ENCODE peak calls at places on chromosomes 12 and 14, in six cellular contexts. U is HCT116, J is stomach, Q is spleen, W is sigmoid colon, A is K562. O is an unnamed sample.

GRCh38 chr14:89673499-89674225 is 256.6 kb upstream of the FOXN3 start:
- DNase-seq in Q (no peak), W (no peak), J (no peak), U (no peak), A (no peak), O (no peak)

GRCh38 chr12:6534914-6535696 is 788 bp downstream of the GAPDH start:
- DNase-seq in W (peak), Q (peak), J (peak), A (peak), U (no peak), O (peak)

GRCh38 chr12:107091381-107091780 is 2.0 kb downstream of the CRY1 start:
- DNase-seq in U (no peak), Q (no peak), A (no peak), J (no peak), W (no peak), O (peak)

GRCh38 chr12:120316798-120317257 is 10.8 kb downstream of the PLA2G1B start:
- DNase-seq in J (no peak), U (no peak), W (no peak), A (peak), Q (peak), O (no peak)

GRCh38 chr12:72017054-72017651 is 78.5 kb downstream of the TPH2 start:
- DNase-seq in J (peak), Q (peak), A (peak), W (peak), U (peak), O (peak)

GRCh38 chr12:132346496-132347470 is 17.4 kb upstream of the GALNT9 start:
- DNase-seq in J (no peak), Q (no peak), A (no peak), W (no peak), U (no peak), O (no peak)

GRCh38 chr14:91361236-91361811 is 56.3 kb downstream of the CCDC88C start:
- DNase-seq in A (no peak), W (no peak), Q (no peak), U (no peak), J (no peak), O (no peak)

GRCh38 chr12:47433876-47434275 is 272.0 kb downstream of the RPAP3 start:
- DNase-seq in W (no peak), A (no peak), U (no peak), J (no peak), Q (no peak), O (no peak)

GRCh38 chr12:50026691-50027090 is 1.4 kb upstream of the RACGAP1 start:
- DNase-seq in W (no peak), J (no peak), Q (peak), A (no peak), U (no peak), O (peak)
- TF ChIP-seq POLR2A in W (no peak), J (no peak), Q (no peak), A (no peak), U (no peak), O (no peak)

DNA sequence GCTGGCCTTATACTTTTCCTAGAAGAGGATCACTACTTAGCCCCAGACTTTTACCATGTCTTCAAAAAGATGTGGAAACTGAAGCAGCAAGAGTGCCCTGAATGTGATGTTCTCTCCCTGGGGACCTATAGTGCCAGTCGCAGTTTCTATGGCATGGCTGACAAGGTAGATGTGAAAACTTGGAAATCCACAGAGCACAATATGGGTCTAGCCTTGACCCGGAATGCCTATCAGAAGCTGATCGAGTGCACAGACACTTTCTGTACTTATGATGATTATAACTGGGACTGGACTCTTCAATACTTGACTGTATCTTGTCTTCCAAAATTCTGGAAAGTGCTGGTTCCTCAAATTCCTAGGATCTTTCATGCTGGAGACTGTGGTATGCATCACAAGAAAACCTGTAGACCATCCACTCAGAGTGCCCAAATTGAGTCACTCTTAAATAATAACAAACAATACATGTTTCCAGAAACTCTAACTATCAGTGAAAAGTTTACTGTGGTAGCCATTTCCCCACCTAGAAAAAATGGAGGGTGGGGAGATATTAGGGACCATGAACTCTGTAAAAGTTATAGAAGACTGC is 1.5 kb downstream of the MGAT2 start:
- DNase-seq in W (no peak), Q (no peak), J (no peak), A (no peak), U (no peak), O (no peak)
- TF ChIP-seq POLR2AphosphoS5 in W (no peak), Q (no peak), J (no peak), A (no peak), U (no peak), O (no peak)

DNA sequence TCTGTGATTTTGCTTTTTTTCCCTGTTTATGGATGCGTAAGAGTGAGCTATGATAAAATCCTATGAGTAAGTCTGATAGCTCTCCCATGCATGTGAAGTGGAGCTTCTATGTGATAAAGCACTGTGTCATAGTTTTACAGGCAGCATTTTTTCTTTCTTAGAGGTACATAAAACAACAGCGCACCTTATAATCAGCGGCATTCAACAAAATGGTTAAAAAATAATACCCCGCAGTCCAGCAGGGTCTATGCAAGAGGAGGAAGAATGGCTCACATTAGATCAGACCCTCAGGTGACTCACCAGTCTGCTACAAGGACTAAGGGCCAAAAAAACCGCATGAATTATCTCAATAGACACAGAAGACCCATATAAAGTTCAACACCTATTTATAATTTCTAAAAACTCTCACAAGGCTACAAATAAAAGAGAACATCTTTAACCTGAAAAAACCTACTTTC is 33.0 kb upstream of the TMEM179 start:
- DNase-seq in U (no peak), A (no peak), Q (no peak), W (no peak), J (no peak), O (no peak)
- H3K4me3 ChIP-seq in U (no peak), A (no peak), Q (no peak), W (no peak), J (no peak), O (no peak)

GRCh38 chr12:128794661-128795529 is 28.9 kb downstream of the SLC15A4 start:
- DNase-seq in Q (peak), A (no peak), U (no peak), W (peak), J (peak), O (no peak)
- TF ChIP-seq POLR2A in Q (no peak), A (no peak), U (no peak), W (no peak), J (no peak), O (no peak)

GRCh38 chr12:104549820-104550480 is 93.2 kb downstream of the CHST11 start:
- DNase-seq in U (peak), Q (no peak), A (no peak), W (no peak), J (no peak), O (no peak)
- TF ChIP-seq POLR2AphosphoS5 in U (no peak), Q (no peak), A (no peak), W (no peak), J (no peak), O (no peak)

DNA sequence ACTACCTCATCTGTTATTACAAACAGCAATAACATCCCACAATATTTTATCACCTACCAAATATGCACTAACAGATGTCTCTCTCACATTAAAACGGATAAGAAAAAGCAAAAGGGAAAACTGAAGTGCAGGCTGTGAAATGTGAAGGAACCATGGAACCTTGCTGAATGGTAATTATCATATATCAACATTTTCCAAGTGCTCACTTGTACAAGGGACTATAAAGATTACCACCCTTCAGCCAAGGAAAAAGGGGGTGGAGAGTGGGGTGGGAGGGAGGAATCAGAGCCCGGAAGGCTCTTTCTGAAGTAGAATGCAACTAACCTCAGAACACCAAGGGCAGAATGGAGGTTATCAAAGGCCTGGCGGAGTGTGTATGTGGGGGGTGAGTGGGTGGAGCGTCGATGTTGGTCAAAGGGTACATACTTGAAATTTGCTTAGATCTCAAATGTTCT is 1.2 kb downstream of the SNX6 start:
- DNase-seq in U (no peak), Q (no peak), A (peak), W (no peak), J (peak), O (no peak)
- H3K4me3 ChIP-seq in U (peak), Q (peak), A (peak), W (peak), J (peak), O (peak)

GRCh38 chr12:7933255-7933726 is 2.7 kb downstream of the SLC2A3 start:
- DNase-seq in U (peak), A (peak), Q (peak), W (peak), J (peak), O (peak)
- TF ChIP-seq POLR2A in U (no peak), A (no peak), Q (no peak), W (peak), J (no peak), O (no peak)